ENCODE peak calls at places on chromosomes 5 and 9, in six cellular contexts. X is choroid plexus epithelial cell, C is lower leg skin, M is H9, L is endothelial cell, I is tibial nerve. N is an unnamed sample.

GRCh38 chr5:54398191-54398590 is 57.3 kb upstream of the HSPB3 start:
- DNase-seq in I (no peak), C (no peak), X (no peak), L (no peak), M (no peak), N (no peak)

GRCh38 chr5:78526049-78526525 is 122.5 kb downstream of the LHFPL2 start:
- DNase-seq in L (no peak), C (no peak), X (peak), M (no peak), I (no peak), N (no peak)

GRCh38 chr9:113508111-113508749 is 44.7 kb downstream of the RGS3 start:
- DNase-seq in L (no peak), C (no peak), I (peak), X (peak), M (peak), N (no peak)

GRCh38 chr9:127140181-127140580 is 17.7 kb upstream of the ANGPTL2 start:
- DNase-seq in I (no peak), M (no peak), C (no peak), X (no peak), L (no peak), N (no peak)

GRCh38 chr5:140360101-140360500 is at the start of gene SLC4A9:
- DNase-seq in C (no peak), M (no peak), I (no peak), L (no peak), X (no peak), N (no peak)

GRCh38 chr9:18056993-18057369 is 417.0 kb upstream of the ADAMTSL1 start:
- DNase-seq in X (no peak), I (no peak), C (no peak), M (no peak), L (no peak), N (no peak)

GRCh38 chr9:98009926-98010325 is 26.8 kb downstream of the ANP32B start:
- DNase-seq in X (peak), L (peak), I (no peak), C (no peak), M (no peak), N (no peak)

GRCh38 chr5:141875022-141875740 is 3.0 kb downstream of the PCDH1 start:
- DNase-seq in C (no peak), X (no peak), I (no peak), L (no peak), M (no peak), N (no peak)

GRCh38 chr5:71703941-71704340 is 15.1 kb upstream of the CARTPT start:
- DNase-seq in M (peak), X (no peak), L (no peak), I (no peak), C (no peak), N (no peak)

GRCh38 chr9:21348430-21348829 is 2.3 kb downstream of the IFNA6 start:
- DNase-seq in C (no peak), X (no peak), I (no peak), M (no peak), L (no peak), N (no peak)

GRCh38 chr5:36502608-36503007 is 103.8 kb upstream of the SLC1A3 start:
- DNase-seq in M (no peak), X (peak), L (no peak), C (no peak), I (peak), N (no peak)

GRCh38 chr9:93254806-93255519 is 71.0 kb downstream of the WNK2 start:
- DNase-seq in M (peak), C (no peak), L (no peak), I (no peak), X (no peak), N (peak)

GRCh38 chr5:69136296-69136695 is 30.7 kb upstream of the CCNB1 start:
- DNase-seq in I (no peak), L (no peak), M (no peak), C (no peak), X (peak), N (no peak)

GRCh38 chr5:98872679-98873078 is 56.1 kb downstream of the CHD1 start:
- DNase-seq in X (peak), L (no peak), M (no peak), I (no peak), C (no peak), N (no peak)

GRCh38 chr5:79759436-79759835 is 69.8 kb downstream of the CMYA5 start:
- DNase-seq in L (no peak), X (peak), I (no peak), M (no peak), C (no peak), N (no peak)

GRCh38 chr9:4344946-4345345 is 45.1 kb upstream of the GLIS3 start:
- DNase-seq in C (no peak), M (no peak), I (no peak), L (no peak), X (no peak), N (no peak)

GRCh38 chr5:71973563-71973962 is 133.7 kb upstream of the MAP1B start:
- DNase-seq in X (no peak), M (no peak), L (no peak), I (no peak), C (no peak), N (no peak)

GRCh38 chr9:132982508-132982907 is 4.0 kb downstream of the GFI1B start:
- DNase-seq in C (no peak), X (no peak), L (no peak), M (no peak), I (no peak), N (no peak)

GRCh38 chr5:52894451-52894850 is 94.7 kb upstream of the ITGA2 start:
- DNase-seq in C (no peak), I (no peak), X (no peak), M (no peak), L (no peak), N (no peak)

GRCh38 chr9:78791779-78792178 is 494.9 kb downstream of the PSAT1 start:
- DNase-seq in M (no peak), C (no peak), X (no peak), I (no peak), L (no peak), N (no peak)

GRCh38 chr9:108467653-108468324 is 388.0 kb downstream of the ACTL7B start:
- DNase-seq in L (no peak), C (no peak), X (no peak), I (no peak), M (no peak), N (no peak)

GRCh38 chr5:159450417-159450816 is 120.1 kb upstream of the IL12B start:
- DNase-seq in C (no peak), M (no peak), I (no peak), X (no peak), L (no peak), N (no peak)

GRCh38 chr5:78907255-78907886 is 77.7 kb downstream of the ARSB start:
- DNase-seq in M (no peak), I (peak), L (no peak), C (no peak), X (peak), N (no peak)

GRCh38 chr5:7926296-7926695 is 57.3 kb downstream of the MTRR start:
- DNase-seq in L (no peak), I (no peak), C (no peak), X (peak), M (no peak), N (no peak)

GRCh38 chr5:138824924-138825863 is 49.9 kb downstream of the LRRTM2 start:
- DNase-seq in I (no peak), X (peak), C (no peak), M (no peak), L (no peak), N (no peak)

GRCh38 chr5:157821822-157822622 is 36.9 kb downstream of the CLINT1 start:
- DNase-seq in L (no peak), X (peak), I (no peak), C (no peak), M (no peak), N (no peak)

GRCh38 chr5:6772886-6773285 is 59.7 kb downstream of the TENT4A start:
- DNase-seq in M (no peak), L (no peak), C (no peak), I (no peak), X (no peak), N (no peak)

GRCh38 chr5:74641014-74641777 is 668 bp upstream of the ENC1 start:
- DNase-seq in X (peak), L (peak), C (peak), M (peak), I (peak), N (peak)

GRCh38 chr5:15948225-15948624 is 231.4 kb downstream of the MARCHF11 start:
- DNase-seq in X (peak), C (no peak), L (no peak), M (no peak), I (no peak), N (no peak)

GRCh38 chr5:151233576-151234202 is 9.8 kb upstream of the CCDC69 start:
- DNase-seq in I (no peak), X (no peak), M (no peak), L (no peak), C (no peak), N (no peak)

GRCh38 chr9:114412057-114412683 is 24.4 kb upstream of the AKNA start:
- DNase-seq in X (no peak), C (no peak), I (no peak), M (no peak), L (no peak), N (no peak)

GRCh38 chr9:93107151-93107824 is 11.3 kb downstream of the CARD19 start:
- DNase-seq in X (no peak), C (no peak), M (no peak), L (no peak), I (no peak), N (peak)

GRCh38 chr9:107848598-107848997 is 359.0 kb upstream of the KLF4 start:
- DNase-seq in C (no peak), X (peak), I (peak), M (no peak), L (no peak), N (no peak)

GRCh38 chr9:138103824-138104206 is 226.2 kb downstream of the CACNA1B start:
- DNase-seq in C (no peak), M (no peak), L (no peak), X (no peak), I (no peak), N (no peak)

GRCh38 chr9:16243798-16244197 is 626.7 kb downstream of the BNC2 start:
- DNase-seq in I (no peak), C (no peak), X (no peak), M (peak), L (no peak), N (no peak)

GRCh38 chr9:16247188-16247875 is 623.1 kb downstream of the BNC2 start:
- DNase-seq in X (no peak), L (no peak), I (no peak), M (peak), C (no peak), N (no peak)

GRCh38 chr9:16248816-16249215 is 621.7 kb downstream of the BNC2 start:
- DNase-seq in I (no peak), X (no peak), L (no peak), M (no peak), C (no peak), N (no peak)

GRCh38 chr9:16246785-16247184 is 623.7 kb downstream of the BNC2 start:
- DNase-seq in X (no peak), M (no peak), L (no peak), C (no peak), I (no peak), N (no peak)

DNA sequence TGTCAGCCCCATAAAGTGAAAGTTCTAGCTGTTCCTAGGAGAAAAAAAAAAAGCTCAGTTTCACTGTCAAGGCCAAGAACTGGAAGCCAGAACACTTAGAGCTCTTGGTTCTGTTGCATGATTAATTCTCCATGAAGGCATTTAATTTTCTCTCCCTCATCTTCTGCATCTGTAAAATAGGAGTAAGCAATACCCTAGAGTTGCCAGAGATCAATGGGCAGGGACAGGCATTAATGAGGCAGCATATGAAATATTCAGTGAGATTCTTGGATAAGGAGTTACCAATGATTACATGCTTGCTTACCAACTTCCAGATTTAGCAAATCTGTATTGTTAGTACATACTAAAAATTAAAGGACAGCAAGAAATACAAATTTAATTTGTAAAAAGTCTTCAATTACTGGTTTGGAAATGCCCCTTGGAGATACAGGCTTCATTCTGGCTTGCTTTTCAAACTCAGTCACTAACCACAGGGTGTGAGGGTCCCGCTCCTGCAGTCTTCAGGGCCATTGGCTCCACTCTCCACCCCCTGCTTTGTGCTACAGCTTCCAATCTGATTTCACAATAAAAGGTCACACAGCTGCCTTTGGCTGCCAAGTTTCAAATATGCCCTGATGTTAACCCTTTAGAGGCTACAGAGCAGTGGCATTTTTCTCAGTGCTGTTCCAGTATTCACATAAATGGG is 624.6 kb downstream of the BNC2 start:
- DNase-seq in X (peak), M (peak), I (no peak), L (no peak), C (no peak), N (no peak)
- TF ChIP-seq CTCF in X (no peak), M (no peak), I (no peak), L (no peak), C (no peak), N (no peak)

GRCh38 chr5:178460598-178461425 is 129.4 kb downstream of the COL23A1 start:
- DNase-seq in X (peak), C (peak), M (peak), I (peak), L (peak), N (peak)
- TF ChIP-seq CTCF in X (peak), C (no peak), M (peak), I (peak), L (peak), N (no peak)

GRCh38 chr5:119315516-119315949 is 40.3 kb upstream of the TNFAIP8 start:
- DNase-seq in M (no peak), C (no peak), L (no peak), I (peak), X (peak), N (no peak)
- TF ChIP-seq CTCF in M (peak), C (no peak), L (no peak), I (no peak), X (peak), N (no peak)

DNA sequence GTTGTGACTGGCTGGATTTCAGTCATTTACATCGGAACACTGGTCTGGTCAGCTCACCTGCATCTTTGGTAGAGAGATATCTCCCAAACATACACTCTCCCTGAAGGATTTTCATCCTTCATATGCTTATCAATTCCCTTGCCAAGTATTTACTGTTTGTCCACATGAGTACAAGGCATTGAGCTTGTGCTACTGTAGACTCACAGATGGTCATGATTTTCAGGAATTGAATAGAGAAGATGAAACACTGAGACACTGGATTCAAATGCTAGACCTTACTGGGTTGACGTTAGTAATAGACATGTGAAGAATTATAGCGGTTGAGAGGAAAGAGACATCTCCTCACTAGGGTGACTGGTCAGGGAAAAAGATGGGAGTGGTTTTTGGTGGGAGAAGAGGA is 62.9 kb upstream of the ABL1 start:
- DNase-seq in X (no peak), L (no peak), M (no peak), C (no peak), I (no peak), N (no peak)
- TF ChIP-seq CTCF in X (no peak), L (no peak), M (no peak), C (no peak), I (no peak), N (no peak)

DNA sequence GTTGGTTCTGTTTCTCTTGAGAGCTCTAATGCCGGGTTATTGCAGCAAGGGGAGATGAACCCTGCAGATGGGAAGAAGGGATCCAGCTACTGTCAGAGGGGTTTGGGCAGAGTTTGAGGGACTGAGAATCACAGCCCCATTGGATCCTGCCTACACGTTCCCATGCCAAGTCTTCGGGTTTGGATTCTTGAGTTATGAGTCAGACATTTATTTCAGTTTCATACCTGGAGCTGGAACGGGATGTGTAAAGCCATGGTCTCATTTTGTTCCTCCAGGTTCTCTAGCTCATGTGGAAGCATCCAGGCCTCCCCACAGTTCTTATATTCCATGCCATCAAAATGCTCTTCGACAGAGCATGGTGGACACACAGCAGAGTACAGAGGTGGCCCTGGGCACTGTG is 275.4 kb upstream of the IRX4 start:
- DNase-seq in I (no peak), C (no peak), M (no peak), X (no peak), L (no peak), N (no peak)
- TF ChIP-seq CTCF in I (no peak), C (no peak), M (no peak), X (no peak), L (no peak), N (no peak)

GRCh38 chr5:131563434-131564228 is 71.4 kb downstream of the RAPGEF6 start:
- DNase-seq in M (no peak), X (no peak), C (no peak), I (no peak), L (no peak), N (no peak)
- TF ChIP-seq CTCF in M (peak), X (peak), C (no peak), I (no peak), L (no peak), N (no peak)

GRCh38 chr9:36905101-36906066 is 128.7 kb downstream of the PAX5 start:
- DNase-seq in M (peak), C (no peak), I (no peak), X (no peak), L (no peak), N (no peak)
- TF ChIP-seq CTCF in M (peak), C (no peak), I (no peak), X (peak), L (peak), N (no peak)

GRCh38 chr5:150163035-150163434 is 3.5 kb upstream of the CDX1 start:
- DNase-seq in L (no peak), I (no peak), C (no peak), X (no peak), M (no peak), N (no peak)

GRCh38 chr5:150164211-150164610 is 2.4 kb upstream of the CDX1 start:
- DNase-seq in X (no peak), I (no peak), C (no peak), L (no peak), M (no peak), N (no peak)

GRCh38 chr5:150162142-150162513 is 4.5 kb upstream of the CDX1 start:
- DNase-seq in C (no peak), M (no peak), X (no peak), I (no peak), L (no peak), N (no peak)

GRCh38 chr5:150164640-150165039 is 1.9 kb upstream of the CDX1 start:
- DNase-seq in X (peak), I (no peak), M (no peak), C (peak), L (no peak), N (no peak)

DNA sequence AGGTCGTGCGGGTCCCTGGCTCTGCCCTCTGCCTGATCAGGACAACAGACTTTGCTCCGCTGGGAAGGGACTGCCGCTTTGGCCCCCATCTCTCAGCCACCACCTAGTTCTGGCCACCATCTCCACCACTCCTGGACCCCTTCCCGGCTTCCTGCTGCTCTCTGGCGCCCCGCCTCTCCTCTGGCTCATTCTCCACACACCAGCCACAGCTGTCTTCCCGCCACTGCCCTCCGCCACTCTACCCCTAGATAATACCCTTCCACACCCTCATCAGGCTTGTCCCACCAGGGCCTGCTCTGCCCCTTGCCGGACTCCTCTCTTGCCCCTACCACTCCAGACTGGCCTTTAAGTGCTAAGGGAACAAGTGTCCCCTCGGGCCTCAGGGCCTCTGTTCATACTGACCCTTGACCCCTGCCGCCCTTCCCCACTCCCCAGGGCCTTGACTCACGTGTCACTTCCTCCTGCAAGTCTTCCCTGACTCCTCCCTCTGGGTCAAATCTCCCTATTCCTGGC is 3.0 kb upstream of the CDX1 start:
- DNase-seq in X (no peak), C (peak), L (no peak), I (peak), M (peak), N (no peak)
- TF ChIP-seq CTCF in X (peak), C (no peak), L (no peak), I (no peak), M (peak), N (no peak)

N was measured in omental fat pad.